ENCODE peak calls at places on chromosomes 13 and 19, in seven cellular contexts. B is tibial artery; G is foreskin keratinocyte; V is cardiac muscle cell; R is CD8-positive, alpha-beta T cell; J is stomach; H is astrocyte. Y is an unnamed sample. For H3K4me1, the result is how much of the 10 kb centered on the place peaks cover.

GRCh38 chr13:98664047-98664446 is 87.1 kb upstream of the STK24 start:
- DNase-seq in B (no peak), G (peak), V (peak), R (no peak), J (no peak), H (peak), Y (peak)

GRCh38 chr19:12668937-12669271 is 2.3 kb downstream of the WDR83 start:
- DNase-seq in B (peak), G (peak), V (peak), R (peak), J (peak), H (peak), Y (peak)

GRCh38 chr13:39317284-39317683 is 279.0 kb downstream of the NHLRC3 start:
- DNase-seq in B (peak), G (peak), V (peak), R (no peak), J (no peak), H (peak), Y (peak)

GRCh38 chr13:38417727-38418126 is 68.1 kb downstream of the UFM1 start:
- DNase-seq in B (no peak), G (peak), V (peak), R (no peak), J (no peak), H (no peak), Y (peak)

GRCh38 chr13:46348976-46349375 is 38.1 kb downstream of the RUBCNL start:
- DNase-seq in B (no peak), G (no peak), V (no peak), R (no peak), J (no peak), H (no peak), Y (peak)

GRCh38 chr13:73090116-73090811 is 31.5 kb downstream of the KLF5 start:
- DNase-seq in B (no peak), G (peak), V (peak), R (no peak), J (peak), H (peak), Y (peak)

GRCh38 chr19:34265221-34265650 is 10.9 kb downstream of the GARRE1 start:
- DNase-seq in B (no peak), G (peak), V (no peak), R (no peak), J (no peak), H (no peak), Y (peak)

GRCh38 chr13:31150315-31150985 is 11.3 kb downstream of the HSPH1 start:
- DNase-seq in B (no peak), G (no peak), V (no peak), R (no peak), J (no peak), H (no peak), Y (no peak)

GRCh38 chr19:49988433-49988832 is 27.5 kb upstream of the SIGLEC11 start:
- DNase-seq in B (no peak), G (peak), V (no peak), R (no peak), J (no peak), H (peak), Y (peak)

GRCh38 chr19:48777720-48778119 is 22.4 kb downstream of the FGF21 start:
- DNase-seq in B (no peak), G (no peak), V (no peak), R (no peak), J (no peak), H (no peak), Y (no peak)

GRCh38 chr19:7263066-7263465 is 31.1 kb downstream of the INSR start:
- DNase-seq in B (no peak), G (no peak), V (no peak), R (no peak), J (no peak), H (no peak), Y (no peak)

GRCh38 chr19:4075373-4075772 is 8.7 kb upstream of the ZBTB7A start:
- DNase-seq in B (no peak), G (no peak), V (no peak), R (no peak), J (no peak), H (no peak), Y (no peak)

GRCh38 chr13:47594833-47595232 is 406.2 kb downstream of the SUCLA2 start:
- DNase-seq in B (no peak), G (no peak), V (peak), R (no peak), J (no peak), H (no peak), Y (peak)

GRCh38 chr13:101623469-101624209 is 171.2 kb downstream of the ITGBL1 start:
- DNase-seq in B (no peak), G (peak), V (no peak), R (no peak), J (no peak), H (no peak), Y (no peak)

GRCh38 chr19:55255618-55256423 is 3.0 kb downstream of the PPP6R1 start:
- DNase-seq in B (no peak), G (no peak), V (peak), R (no peak), J (peak), H (peak), Y (peak)

GRCh38 chr13:71759506-71760225 is 107.3 kb downstream of the DACH1 start:
- DNase-seq in B (no peak), G (no peak), V (no peak), R (no peak), J (no peak), H (peak), Y (no peak)

GRCh38 chr13:111976474-111977183 is 90.3 kb upstream of the SOX1 start:
- DNase-seq in B (no peak), G (no peak), V (no peak), R (no peak), J (no peak), H (no peak), Y (no peak)

GRCh38 chr19:49133621-49134454 is 14.5 kb downstream of the PPFIA3 start:
- DNase-seq in B (no peak), G (no peak), V (peak), R (no peak), J (peak), H (no peak), Y (no peak)

GRCh38 chr13:35531551-35531950 is 55.1 kb upstream of the MAB21L1 start:
- DNase-seq in B (no peak), G (no peak), V (no peak), R (no peak), J (no peak), H (no peak), Y (no peak)

GRCh38 chr19:29323972-29324680 is 111.2 kb upstream of the UQCRFS1 start:
- DNase-seq in B (no peak), G (no peak), V (no peak), R (no peak), J (no peak), H (no peak), Y (no peak)

GRCh38 chr19:13396256-13397080 is 109.8 kb downstream of the CACNA1A start:
- DNase-seq in B (peak), G (no peak), V (peak), R (no peak), J (no peak), H (peak), Y (peak)

GRCh38 chr19:4547303-4548237 is 7.7 kb upstream of the LRG1 start:
- DNase-seq in B (no peak), G (no peak), V (peak), R (no peak), J (peak), H (no peak), Y (no peak)

GRCh38 chr19:2977686-2978466 is 512 bp downstream of the TLE6 start:
- DNase-seq in B (no peak), G (no peak), V (no peak), R (no peak), J (no peak), H (no peak), Y (no peak)

GRCh38 chr13:112066624-112067004 is 335 bp upstream of the SOX1 start:
- DNase-seq in B (no peak), G (no peak), V (peak), R (peak), J (no peak), H (peak), Y (no peak)

GRCh38 chr19:8877854-8878705 is 45.9 kb downstream of the MBD3L1 start:
- DNase-seq in B (no peak), G (no peak), V (no peak), R (no peak), J (no peak), H (no peak), Y (no peak)

GRCh38 chr13:28707629-28708427 is 10.9 kb downstream of the SLC46A3 start:
- DNase-seq in B (no peak), G (peak), V (peak), R (no peak), J (no peak), H (peak), Y (peak)

GRCh38 chr19:17075860-17076538 is 422 bp downstream of the MYO9B start:
- DNase-seq in B (peak), G (no peak), V (peak), R (peak), J (peak), H (no peak), Y (peak)

GRCh38 chr13:101736551-101736950 is 284.1 kb downstream of the ITGBL1 start:
- DNase-seq in B (no peak), G (no peak), V (no peak), R (no peak), J (no peak), H (no peak), Y (no peak)

GRCh38 chr13:113740286-113740556 is 18.8 kb upstream of the TMEM255B start:
- DNase-seq in B (no peak), G (no peak), V (no peak), R (no peak), J (no peak), H (no peak), Y (no peak)

GRCh38 chr13:113740661-113741060 is 18.4 kb upstream of the TMEM255B start:
- DNase-seq in B (no peak), G (no peak), V (no peak), R (no peak), J (no peak), H (no peak), Y (no peak)

GRCh38 chr13:113742000-113742441 is 17.0 kb upstream of the TMEM255B start:
- DNase-seq in B (peak), G (no peak), V (peak), R (no peak), J (peak), H (no peak), Y (peak)

GRCh38 chr13:113742445-113743120 is 16.4 kb upstream of the TMEM255B start:
- DNase-seq in B (no peak), G (no peak), V (no peak), R (no peak), J (no peak), H (no peak), Y (no peak)

GRCh38 chr13:113741101-113741731 is 17.8 kb upstream of the TMEM255B start:
- DNase-seq in B (no peak), G (no peak), V (no peak), R (no peak), J (no peak), H (peak), Y (no peak)
- H3K4me1 ChIP-seq in B (under half), G (under half), V (under half), R (under half), J (under half), H (under half), Y (under half)

GRCh38 chr19:46299004-46299509 is 2.2 kb downstream of the HIF3A start:
- DNase-seq in B (peak), G (no peak), V (peak), R (no peak), J (peak), H (peak), Y (peak)
- H3K4me1 ChIP-seq in B (half or more), G (under half), V (half or more), R (under half), J (half or more), H (under half), Y (under half)

DNA sequence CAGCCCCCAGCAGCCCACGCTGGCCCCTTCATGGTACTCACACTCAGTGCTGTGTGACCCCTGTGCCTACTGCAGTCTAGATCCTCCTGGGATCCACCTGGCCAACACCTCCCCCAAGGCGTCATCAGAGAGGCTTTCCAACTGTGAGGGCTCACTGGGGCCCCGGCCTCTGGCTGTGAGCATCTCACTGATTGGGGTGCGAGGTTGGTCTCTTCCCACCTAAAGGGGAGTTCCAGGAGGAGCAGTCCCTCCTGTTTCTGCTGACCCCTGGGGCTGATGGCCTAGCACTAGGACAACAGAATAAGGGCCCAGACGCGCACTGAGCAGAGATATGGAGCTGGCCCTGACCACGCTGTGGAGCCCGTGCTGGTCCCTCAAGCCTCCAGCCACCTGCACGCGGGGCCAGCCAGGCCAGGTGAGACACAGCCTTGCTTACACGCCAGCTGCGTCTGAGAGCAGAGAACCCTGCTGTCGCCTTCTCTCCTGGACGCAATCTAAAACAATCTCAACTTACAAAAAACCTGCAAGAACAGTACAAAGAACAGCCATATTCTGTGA is 32.2 kb downstream of the ELL start:
- DNase-seq in B (no peak), G (no peak), V (no peak), R (no peak), J (no peak), H (no peak), Y (no peak)
- H3K4me1 ChIP-seq in B (half or more), G (under half), V (under half), R (under half), J (half or more), H (under half), Y (under half)

GRCh38 chr13:40983269-40983668 is 35.8 kb downstream of the ELF1 start:
- DNase-seq in B (no peak), G (no peak), V (peak), R (no peak), J (no peak), H (peak), Y (no peak)
- H3K4me1 ChIP-seq in B (under half), G (under half), V (under half), R (under half), J (under half), H (under half), Y (under half)

DNA sequence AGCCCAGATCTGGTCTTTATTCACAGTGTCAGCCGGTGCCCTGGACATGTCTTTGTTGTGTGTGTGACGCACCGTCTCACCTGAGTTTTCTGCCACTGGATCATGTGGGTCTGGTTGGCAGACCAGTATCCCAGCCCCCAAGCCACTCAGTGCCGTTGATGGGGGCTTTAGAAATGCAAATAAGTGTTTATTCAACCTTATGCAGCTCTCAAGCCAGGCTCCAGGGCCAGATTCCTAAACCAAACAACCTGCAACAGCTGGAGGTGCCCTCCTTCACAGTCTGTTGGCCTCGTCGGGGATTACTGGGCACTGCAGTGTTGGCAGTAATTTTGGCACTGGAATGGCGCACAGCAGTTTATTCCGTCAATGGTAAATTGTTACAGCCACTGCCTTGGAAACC is 21.6 kb downstream of the FAM124A start:
- DNase-seq in B (no peak), G (no peak), V (no peak), R (no peak), J (no peak), H (no peak), Y (no peak)
- H3K4me1 ChIP-seq in B (under half), G (under half), V (under half), R (under half), J (under half), H (under half), Y (under half)

GRCh38 chr19:575527-576506 is 3.4 kb downstream of the BSG start:
- DNase-seq in B (no peak), G (peak), V (peak), R (no peak), J (peak), H (peak), Y (peak)
- H3K4me1 ChIP-seq in B (under half), G (under half), V (under half), R (under half), J (under half), H (under half), Y (half or more)

DNA sequence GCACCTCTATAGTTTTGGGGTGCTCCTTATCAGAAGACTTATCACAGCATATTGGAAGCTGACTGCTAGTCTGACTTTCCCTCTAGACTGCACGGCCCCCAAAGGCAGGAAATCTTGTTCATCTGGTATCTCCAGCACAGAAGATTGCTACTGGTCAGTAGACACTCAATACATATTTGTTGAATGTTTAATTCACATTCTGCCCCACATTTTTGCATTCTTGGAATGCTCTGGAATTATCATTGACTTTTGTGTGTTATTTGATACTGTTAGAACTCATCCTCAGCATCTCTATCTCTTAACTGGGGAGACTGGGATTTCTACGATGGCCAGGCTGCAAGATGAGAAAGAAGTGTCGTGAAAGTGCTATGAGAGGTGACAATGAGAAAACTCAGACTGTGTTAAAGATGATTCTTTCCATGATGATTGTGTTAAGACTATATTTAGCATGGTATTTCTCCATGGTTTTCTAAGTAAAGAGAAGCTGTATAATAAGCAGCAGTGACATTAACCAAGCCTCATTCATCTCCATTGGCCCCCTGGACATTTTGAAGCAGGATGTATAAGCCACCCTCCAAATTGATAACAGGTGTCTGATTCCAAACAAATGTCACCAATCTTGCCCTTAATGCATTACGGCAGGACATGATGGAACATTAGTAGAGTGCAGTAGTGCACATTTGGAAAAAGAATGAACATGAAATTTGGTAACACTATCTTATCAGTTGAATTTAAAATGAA is 440.9 kb downstream of the RFC3 start:
- DNase-seq in B (no peak), G (no peak), V (no peak), R (no peak), J (no peak), H (peak), Y (no peak)
- H3K4me1 ChIP-seq in B (under half), G (under half), V (under half), R (under half), J (under half), H (under half), Y (under half)